ENCODE peak calls at places on chromosome 7, in nine cellular contexts. One of them, this sample, is unnamed.

GRCh38 chr7:158791133-158791532 is 38.2 kb downstream of the ESYT2 start:
- DNase-seq in fibroblast of pulmonary artery: no peak
- DNase-seq in H1: peak; percentile 20
- DNase-seq in IMR-90: no peak
- DNase-seq in breast epithelium: no peak
- DNase-seq in esophagus squamous epithelium: no peak
- DNase-seq in colonic mucosa: no peak
- DNase-seq in coronary artery: no peak
- DNase-seq in neural progenitor cell: no peak
- DNase-seq in this sample: no peak

GRCh38 chr7:94205529-94205928 is 189.2 kb upstream of the COL1A2 start:
- DNase-seq in fibroblast of pulmonary artery: peak; percentile 27
- DNase-seq in H1: no peak
- DNase-seq in IMR-90: no peak
- DNase-seq in breast epithelium: no peak
- DNase-seq in esophagus squamous epithelium: no peak
- DNase-seq in colonic mucosa: no peak
- DNase-seq in coronary artery: no peak
- DNase-seq in neural progenitor cell: no peak
- DNase-seq in this sample: no peak

GRCh38 chr7:113774182-113774807 is 144.5 kb downstream of the PPP1R3A start:
- DNase-seq in fibroblast of pulmonary artery: peak; percentile 66
- DNase-seq in H1: no peak
- DNase-seq in IMR-90: peak; percentile 62
- DNase-seq in breast epithelium: no peak
- DNase-seq in esophagus squamous epithelium: no peak
- DNase-seq in colonic mucosa: no peak
- DNase-seq in coronary artery: no peak
- DNase-seq in neural progenitor cell: peak; percentile 39
- DNase-seq in this sample: peak; percentile 33

GRCh38 chr7:92641921-92642511 is 51.8 kb upstream of the FAM133B start:
- DNase-seq in fibroblast of pulmonary artery: peak; percentile 45
- DNase-seq in H1: no peak
- DNase-seq in IMR-90: peak; percentile 86
- DNase-seq in breast epithelium: no peak
- DNase-seq in esophagus squamous epithelium: no peak
- DNase-seq in colonic mucosa: no peak
- DNase-seq in coronary artery: no peak
- DNase-seq in neural progenitor cell: no peak
- DNase-seq in this sample: no peak

GRCh38 chr7:11830582-11831382 is 1.2 kb downstream of the THSD7A start:
- DNase-seq in fibroblast of pulmonary artery: peak; percentile 55
- DNase-seq in H1: no peak
- DNase-seq in IMR-90: peak; percentile 1
- DNase-seq in breast epithelium: no peak
- DNase-seq in esophagus squamous epithelium: no peak
- DNase-seq in colonic mucosa: no peak
- DNase-seq in coronary artery: no peak
- DNase-seq in neural progenitor cell: no peak
- DNase-seq in this sample: no peak

GRCh38 chr7:128099204-128099671 is 68.0 kb upstream of the LRRC4 start:
- DNase-seq in fibroblast of pulmonary artery: peak; percentile 17
- DNase-seq in H1: no peak
- DNase-seq in IMR-90: peak; percentile 81
- DNase-seq in breast epithelium: no peak
- DNase-seq in esophagus squamous epithelium: no peak
- DNase-seq in colonic mucosa: no peak
- DNase-seq in coronary artery: no peak
- DNase-seq in neural progenitor cell: no peak
- DNase-seq in this sample: peak; percentile 13

GRCh38 chr7:7868245-7868899 is 100.2 kb upstream of the GLCCI1 start:
- DNase-seq in fibroblast of pulmonary artery: no peak
- DNase-seq in H1: no peak
- DNase-seq in IMR-90: no peak
- DNase-seq in breast epithelium: no peak
- DNase-seq in esophagus squamous epithelium: no peak
- DNase-seq in colonic mucosa: no peak
- DNase-seq in coronary artery: no peak
- DNase-seq in neural progenitor cell: no peak
- DNase-seq in this sample: no peak

GRCh38 chr7:70377957-70378356 is 754.0 kb upstream of the GALNT17 start:
- DNase-seq in fibroblast of pulmonary artery: no peak
- DNase-seq in H1: no peak
- DNase-seq in IMR-90: no peak
- DNase-seq in breast epithelium: no peak
- DNase-seq in esophagus squamous epithelium: no peak
- DNase-seq in colonic mucosa: no peak
- DNase-seq in coronary artery: no peak
- DNase-seq in neural progenitor cell: no peak
- DNase-seq in this sample: no peak

GRCh38 chr7:134695321-134695860 is 48.7 kb downstream of the BPGM start:
- DNase-seq in fibroblast of pulmonary artery: no peak
- DNase-seq in H1: no peak
- DNase-seq in IMR-90: no peak
- DNase-seq in breast epithelium: no peak
- DNase-seq in esophagus squamous epithelium: no peak
- DNase-seq in colonic mucosa: no peak
- DNase-seq in coronary artery: no peak
- DNase-seq in neural progenitor cell: no peak
- DNase-seq in this sample: peak; percentile 61

GRCh38 chr7:24981544-24981951 is 1.6 kb upstream of the OSBPL3 start:
- DNase-seq in fibroblast of pulmonary artery: peak; percentile 47
- DNase-seq in H1: peak; percentile 56
- DNase-seq in IMR-90: peak; percentile 67
- DNase-seq in breast epithelium: peak; percentile 59
- DNase-seq in esophagus squamous epithelium: no peak
- DNase-seq in colonic mucosa: peak; percentile 69
- DNase-seq in coronary artery: peak; percentile 76
- DNase-seq in neural progenitor cell: peak; percentile 57
- DNase-seq in this sample: peak; percentile 59

GRCh38 chr7:134613623-134614347 is 32.9 kb upstream of the BPGM start:
- DNase-seq in fibroblast of pulmonary artery: peak; percentile 98
- DNase-seq in H1: no peak
- DNase-seq in IMR-90: peak; percentile 99
- DNase-seq in breast epithelium: no peak
- DNase-seq in esophagus squamous epithelium: no peak
- DNase-seq in colonic mucosa: no peak
- DNase-seq in coronary artery: no peak
- DNase-seq in neural progenitor cell: no peak
- DNase-seq in this sample: peak; percentile 86

GRCh38 chr7:1720325-1720724 is 50.2 kb downstream of the ELFN1 start:
- DNase-seq in fibroblast of pulmonary artery: no peak
- DNase-seq in H1: no peak
- DNase-seq in IMR-90: no peak
- DNase-seq in breast epithelium: no peak
- DNase-seq in esophagus squamous epithelium: no peak
- DNase-seq in colonic mucosa: no peak
- DNase-seq in coronary artery: no peak
- DNase-seq in neural progenitor cell: no peak
- DNase-seq in this sample: no peak

GRCh38 chr7:124411796-124412195 is 353.8 kb downstream of the GPR37 start:
- DNase-seq in fibroblast of pulmonary artery: no peak
- DNase-seq in H1: no peak
- DNase-seq in IMR-90: no peak
- DNase-seq in breast epithelium: no peak
- DNase-seq in esophagus squamous epithelium: no peak
- DNase-seq in colonic mucosa: no peak
- DNase-seq in coronary artery: no peak
- DNase-seq in neural progenitor cell: no peak
- DNase-seq in this sample: no peak

DNA sequence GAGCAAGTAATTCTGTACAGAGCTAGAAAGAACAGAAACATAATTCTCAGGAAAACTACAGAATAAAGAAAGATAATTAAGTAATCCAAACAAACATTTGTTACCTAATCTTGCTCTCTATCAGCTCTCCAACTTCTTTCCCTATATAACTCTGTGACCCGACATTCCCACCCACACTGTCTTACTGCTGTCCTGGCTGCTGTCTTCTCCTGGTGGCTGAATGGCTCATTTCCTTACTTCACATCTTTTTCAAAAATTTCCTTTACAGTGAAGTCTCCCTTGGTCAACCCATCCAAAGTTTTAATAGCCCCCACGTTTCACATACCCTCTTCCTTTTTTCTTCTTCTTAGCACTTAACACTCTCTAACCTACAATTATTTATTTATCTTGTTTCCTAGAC is 64.0 kb downstream of the HYCC1 start:
- DNase-seq in fibroblast of pulmonary artery: peak; percentile 23
- DNase-seq in H1: no peak
- DNase-seq in IMR-90: no peak
- DNase-seq in breast epithelium: no peak
- DNase-seq in esophagus squamous epithelium: no peak
- DNase-seq in colonic mucosa: no peak
- DNase-seq in coronary artery: no peak
- DNase-seq in neural progenitor cell: no peak
- DNase-seq in this sample: peak; percentile 11
- TF ChIP-seq CTCF in fibroblast of pulmonary artery: peak; percentile 27
- TF ChIP-seq CTCF in H1: no peak
- TF ChIP-seq CTCF in IMR-90: peak; percentile 25
- TF ChIP-seq CTCF in breast epithelium: no peak
- TF ChIP-seq CTCF in esophagus squamous epithelium: no peak
- TF ChIP-seq CTCF in colonic mucosa: no peak
- TF ChIP-seq CTCF in coronary artery: no peak
- TF ChIP-seq CTCF in neural progenitor cell: no peak
- TF ChIP-seq CTCF in this sample: peak; percentile 26

GRCh38 chr7:151125459-151125834 is 39.2 kb downstream of the AGAP3 start:
- DNase-seq in fibroblast of pulmonary artery: no peak
- DNase-seq in H1: no peak
- DNase-seq in IMR-90: no peak
- DNase-seq in breast epithelium: no peak
- DNase-seq in esophagus squamous epithelium: no peak
- DNase-seq in colonic mucosa: peak; percentile 74
- DNase-seq in coronary artery: no peak
- DNase-seq in neural progenitor cell: peak; percentile 93
- DNase-seq in this sample: peak; percentile 23

GRCh38 chr7:151124899-151125399 is 38.7 kb downstream of the AGAP3 start:
- DNase-seq in fibroblast of pulmonary artery: no peak
- DNase-seq in H1: no peak
- DNase-seq in IMR-90: no peak
- DNase-seq in breast epithelium: no peak
- DNase-seq in esophagus squamous epithelium: no peak
- DNase-seq in colonic mucosa: no peak
- DNase-seq in coronary artery: no peak
- DNase-seq in neural progenitor cell: no peak
- DNase-seq in this sample: no peak

GRCh38 chr7:151126500-151127137 is 40.3 kb downstream of the AGAP3 start:
- DNase-seq in fibroblast of pulmonary artery: no peak
- DNase-seq in H1: no peak
- DNase-seq in IMR-90: no peak
- DNase-seq in breast epithelium: no peak
- DNase-seq in esophagus squamous epithelium: no peak
- DNase-seq in colonic mucosa: peak; percentile 80
- DNase-seq in coronary artery: no peak
- DNase-seq in neural progenitor cell: peak; percentile 41
- DNase-seq in this sample: no peak

GRCh38 chr7:151124205-151124880 is 38.1 kb downstream of the AGAP3 start:
- DNase-seq in fibroblast of pulmonary artery: no peak
- DNase-seq in H1: no peak
- DNase-seq in IMR-90: no peak
- DNase-seq in breast epithelium: no peak
- DNase-seq in esophagus squamous epithelium: no peak
- DNase-seq in colonic mucosa: no peak
- DNase-seq in coronary artery: no peak
- DNase-seq in neural progenitor cell: no peak
- DNase-seq in this sample: no peak

GRCh38 chr7:151125835-151126481 is 39.7 kb downstream of the AGAP3 start:
- DNase-seq in fibroblast of pulmonary artery: no peak
- DNase-seq in H1: peak; percentile 82
- DNase-seq in IMR-90: no peak
- DNase-seq in breast epithelium: no peak
- DNase-seq in esophagus squamous epithelium: no peak
- DNase-seq in colonic mucosa: peak; percentile 83
- DNase-seq in coronary artery: no peak
- DNase-seq in neural progenitor cell: peak; percentile 80
- DNase-seq in this sample: peak; percentile 21
- H3K4me3 ChIP-seq in fibroblast of pulmonary artery: no peak overlapping the region
- H3K4me3 ChIP-seq in H1: peak overlapping the region; percentile 49
- H3K4me3 ChIP-seq in IMR-90: no peak overlapping the region
- H3K4me3 ChIP-seq in breast epithelium: peak overlapping the region; percentile 39
- H3K4me3 ChIP-seq in esophagus squamous epithelium: peak overlapping the region; percentile 52
- H3K4me3 ChIP-seq in colonic mucosa: peak overlapping the region; percentile 37
- H3K4me3 ChIP-seq in coronary artery: peak overlapping the region; percentile 70
- H3K4me3 ChIP-seq in neural progenitor cell: peak overlapping the region; percentile 54
- H3K4me3 ChIP-seq in this sample: peak overlapping the region; percentile 49

GRCh38 chr7:83077328-83077727 is 85.4 kb downstream of the PCLO start:
- DNase-seq in fibroblast of pulmonary artery: peak; percentile 26
- DNase-seq in H1: no peak
- DNase-seq in IMR-90: no peak
- DNase-seq in breast epithelium: no peak
- DNase-seq in esophagus squamous epithelium: no peak
- DNase-seq in colonic mucosa: no peak
- DNase-seq in coronary artery: no peak
- DNase-seq in neural progenitor cell: no peak
- DNase-seq in this sample: no peak

GRCh38 chr7:83072576-83073517 is 89.8 kb downstream of the PCLO start:
- DNase-seq in fibroblast of pulmonary artery: no peak
- DNase-seq in H1: no peak
- DNase-seq in IMR-90: no peak
- DNase-seq in breast epithelium: no peak
- DNase-seq in esophagus squamous epithelium: no peak
- DNase-seq in colonic mucosa: no peak
- DNase-seq in coronary artery: no peak
- DNase-seq in neural progenitor cell: no peak
- DNase-seq in this sample: no peak
- TF ChIP-seq CTCF in fibroblast of pulmonary artery: peak; percentile 23
- TF ChIP-seq CTCF in H1: no peak
- TF ChIP-seq CTCF in IMR-90: no peak
- TF ChIP-seq CTCF in breast epithelium: no peak
- TF ChIP-seq CTCF in esophagus squamous epithelium: no peak
- TF ChIP-seq CTCF in colonic mucosa: peak; percentile 16
- TF ChIP-seq CTCF in coronary artery: no peak
- TF ChIP-seq CTCF in neural progenitor cell: peak; percentile 38
- TF ChIP-seq CTCF in this sample: peak; percentile 6

GRCh38 chr7:106864298-106865081 is 592 bp upstream of the PIK3CG start:
- DNase-seq in fibroblast of pulmonary artery: no peak
- DNase-seq in H1: no peak
- DNase-seq in IMR-90: no peak
- DNase-seq in breast epithelium: no peak
- DNase-seq in esophagus squamous epithelium: no peak
- DNase-seq in colonic mucosa: no peak
- DNase-seq in coronary artery: no peak
- DNase-seq in neural progenitor cell: no peak
- DNase-seq in this sample: no peak

GRCh38 chr7:106867641-106868351 is 2.7 kb downstream of the PIK3CG start:
- DNase-seq in fibroblast of pulmonary artery: no peak
- DNase-seq in H1: no peak
- DNase-seq in IMR-90: no peak
- DNase-seq in breast epithelium: no peak
- DNase-seq in esophagus squamous epithelium: no peak
- DNase-seq in colonic mucosa: no peak
- DNase-seq in coronary artery: no peak
- DNase-seq in neural progenitor cell: no peak
- DNase-seq in this sample: no peak

GRCh38 chr7:106865130-106866115 is at the start of gene PIK3CG:
- DNase-seq in fibroblast of pulmonary artery: peak; percentile 3
- DNase-seq in H1: no peak
- DNase-seq in IMR-90: no peak
- DNase-seq in breast epithelium: no peak
- DNase-seq in esophagus squamous epithelium: no peak
- DNase-seq in colonic mucosa: no peak
- DNase-seq in coronary artery: no peak
- DNase-seq in neural progenitor cell: no peak
- DNase-seq in this sample: no peak

GRCh38 chr7:106868364-106868763 is 3.3 kb downstream of the PIK3CG start:
- DNase-seq in fibroblast of pulmonary artery: no peak
- DNase-seq in H1: no peak
- DNase-seq in IMR-90: no peak
- DNase-seq in breast epithelium: no peak
- DNase-seq in esophagus squamous epithelium: no peak
- DNase-seq in colonic mucosa: no peak
- DNase-seq in coronary artery: no peak
- DNase-seq in neural progenitor cell: no peak
- DNase-seq in this sample: no peak

GRCh38 chr7:106866298-106867281 is 1.5 kb downstream of the PIK3CG start:
- DNase-seq in fibroblast of pulmonary artery: no peak
- DNase-seq in H1: no peak
- DNase-seq in IMR-90: no peak
- DNase-seq in breast epithelium: no peak
- DNase-seq in esophagus squamous epithelium: no peak
- DNase-seq in colonic mucosa: no peak
- DNase-seq in coronary artery: no peak
- DNase-seq in neural progenitor cell: no peak
- DNase-seq in this sample: no peak
- H3K4me3 ChIP-seq in fibroblast of pulmonary artery: no peak overlapping the region
- H3K4me3 ChIP-seq in H1: no peak overlapping the region
- H3K4me3 ChIP-seq in IMR-90: no peak overlapping the region
- H3K4me3 ChIP-seq in breast epithelium: no peak overlapping the region
- H3K4me3 ChIP-seq in esophagus squamous epithelium: peak overlapping the region; percentile 52
- H3K4me3 ChIP-seq in colonic mucosa: peak overlapping the region; percentile 4
- H3K4me3 ChIP-seq in coronary artery: no peak overlapping the region
- H3K4me3 ChIP-seq in neural progenitor cell: no peak overlapping the region
- H3K4me3 ChIP-seq in this sample: no peak overlapping the region